ENCODE peak calls at places on chromosome 5, in seven cellular contexts. X is HCT116, W is fibroblast of lung, P is mammary epithelial cell, N is H9, G is IMR-90, J is neural progenitor cell. K is an unnamed sample.

GRCh38 chr5:51495672-51496071 is 112.4 kb downstream of the ISL1 start:
- DNase-seq in X (no peak), W (peak), P (peak), N (no peak), G (peak), J (no peak), K (no peak)

GRCh38 chr5:66666778-66667177 is 70.6 kb downstream of the MAST4 start:
- DNase-seq in X (no peak), W (no peak), P (no peak), N (no peak), G (no peak), J (no peak), K (peak)

GRCh38 chr5:138601444-138601843 is 26.2 kb upstream of the HSPA9 start:
- DNase-seq in X (no peak), W (peak), P (peak), N (no peak), G (peak), J (no peak), K (no peak)

GRCh38 chr5:138844812-138845513 is 30.2 kb downstream of the LRRTM2 start:
- DNase-seq in X (no peak), W (peak), P (peak), N (no peak), G (peak), J (no peak), K (no peak)

GRCh38 chr5:9284781-9285307 is 261.0 kb downstream of the SEMA5A start:
- DNase-seq in X (no peak), W (no peak), P (no peak), N (no peak), G (peak), J (no peak), K (no peak)

GRCh38 chr5:62650197-62650596 is 71.6 kb downstream of the LRRC70 start:
- DNase-seq in X (no peak), W (peak), P (no peak), N (no peak), G (peak), J (no peak), K (no peak)

GRCh38 chr5:176176231-176176630 is 62.0 kb upstream of the SIMC1 start:
- DNase-seq in X (no peak), W (no peak), P (no peak), N (no peak), G (no peak), J (no peak), K (no peak)

GRCh38 chr5:152688561-152689274 is 283.6 kb upstream of the NMUR2 start:
- DNase-seq in X (no peak), W (peak), P (peak), N (no peak), G (peak), J (no peak), K (no peak)

GRCh38 chr5:151897896-151898295 is 26.8 kb downstream of the GLRA1 start:
- DNase-seq in X (no peak), W (no peak), P (no peak), N (no peak), G (no peak), J (no peak), K (no peak)

GRCh38 chr5:94064025-94064424 is 322.6 kb upstream of the POU5F2 start:
- DNase-seq in X (no peak), W (no peak), P (no peak), N (no peak), G (no peak), J (no peak), K (no peak)

GRCh38 chr5:154179846-154180710 is 10.5 kb upstream of the GALNT10 start:
- DNase-seq in X (peak), W (peak), P (peak), N (peak), G (peak), J (peak), K (peak)

GRCh38 chr5:114458726-114459125 is 96.9 kb downstream of the KCNN2 start:
- DNase-seq in X (no peak), W (no peak), P (no peak), N (no peak), G (no peak), J (no peak), K (no peak)

GRCh38 chr5:132283423-132284043 is 10.7 kb upstream of the SLC22A4 start:
- DNase-seq in X (no peak), W (peak), P (peak), N (peak), G (peak), J (no peak), K (no peak)

GRCh38 chr5:32713396-32714381 is 2.6 kb downstream of the NPR3 start:
- DNase-seq in X (no peak), W (peak), P (peak), N (peak), G (peak), J (peak), K (no peak)

GRCh38 chr5:178624626-178625546 is 2.0 kb downstream of the CLK4 start:
- DNase-seq in X (no peak), W (peak), P (peak), N (no peak), G (peak), J (peak), K (no peak)

GRCh38 chr5:157917909-157918809 is 59.2 kb upstream of the CLINT1 start:
- DNase-seq in X (peak), W (peak), P (peak), N (peak), G (peak), J (peak), K (peak)
- TF ChIP-seq CTCF in X (peak), W (peak), P (peak), N (peak), G (peak), J (peak), K (peak)

GRCh38 chr5:157668356-157668755 is 3.0 kb upstream of the C5orf52 start:
- DNase-seq in X (no peak), W (no peak), P (no peak), N (no peak), G (no peak), J (no peak), K (no peak)

GRCh38 chr5:157670662-157671591 is at the start of gene C5orf52:
- DNase-seq in X (no peak), W (peak), P (no peak), N (no peak), G (peak), J (no peak), K (peak)

GRCh38 chr5:157672976-157673375 is 1.6 kb downstream of the C5orf52 start:
- DNase-seq in X (no peak), W (no peak), P (no peak), N (no peak), G (no peak), J (no peak), K (no peak)

GRCh38 chr5:157669701-157670097 is 1.6 kb upstream of the C5orf52 start:
- DNase-seq in X (no peak), W (no peak), P (no peak), N (no peak), G (no peak), J (no peak), K (peak)

DNA sequence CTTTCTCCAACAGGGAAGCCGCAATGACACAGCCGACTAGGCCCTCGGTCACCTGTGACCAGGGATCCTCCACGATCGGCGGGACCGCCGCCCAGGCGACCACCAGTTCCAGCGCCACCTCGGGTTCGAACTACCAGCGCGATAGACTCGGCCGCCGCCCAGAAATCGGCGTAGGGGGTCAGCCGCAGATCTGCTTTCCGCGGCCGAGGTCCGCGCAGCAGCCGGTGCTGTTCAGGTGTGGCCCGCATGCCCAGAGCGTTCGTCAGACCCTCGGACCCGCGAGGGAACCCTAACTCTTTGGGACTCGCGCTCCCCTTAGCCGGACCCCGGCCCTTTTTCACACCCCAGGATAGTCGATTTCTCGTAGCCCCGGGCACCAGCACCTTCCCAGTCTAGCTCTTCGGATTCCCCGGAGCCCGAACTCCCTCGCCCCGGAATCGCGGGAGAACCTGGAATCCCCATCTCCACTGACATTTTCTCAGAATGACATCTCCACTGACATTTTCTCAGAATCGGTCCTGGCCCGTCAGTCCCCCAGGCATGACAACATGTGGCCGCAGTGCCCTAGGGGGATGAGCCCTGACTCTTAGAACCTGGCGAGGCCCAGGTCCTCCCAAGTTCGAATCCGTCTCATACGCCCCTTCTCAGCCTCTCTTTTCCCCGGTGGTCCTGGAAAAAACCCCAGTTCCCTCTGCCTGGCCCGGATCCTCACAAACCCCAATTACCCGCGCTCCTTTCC is 428 bp downstream of the C5orf52 start:
- DNase-seq in X (no peak), W (no peak), P (no peak), N (no peak), G (no peak), J (no peak), K (peak)
- H3K9ac ChIP-seq in X (no peak), W (no peak), P (no peak), N (no peak), G (peak), J (no peak), K (peak)

GRCh38 chr5:172509405-172509781 is 55.1 kb upstream of the SH3PXD2B start:
- DNase-seq in X (no peak), W (no peak), P (no peak), N (peak), G (no peak), J (peak), K (peak)
- H3K27ac ChIP-seq in X (no peak), W (no peak), P (no peak), N (no peak), G (no peak), J (no peak), K (no peak)

GRCh38 chr5:160266752-160267345 is 37.5 kb downstream of the FABP6 start:
- DNase-seq in X (no peak), W (no peak), P (no peak), N (peak), G (no peak), J (no peak), K (no peak)
- TF ChIP-seq CTCF in X (no peak), W (no peak), P (no peak), N (peak), G (no peak), J (peak), K (no peak)

K was measured in colonic mucosa.